ENCODE peak calls at places on chromosomes 5 and 9, in four cellular contexts. G is heart right ventricle, O is fibroblast of lung, R is bronchial epithelial cell. M is an unnamed sample.

GRCh38 chr9:87515588-87516221 is 18.0 kb downstream of the DAPK1 start:
- DNase-seq in G (no peak), O (no peak), R (no peak), M (no peak)

GRCh38 chr5:66814146-66814991 is 218.2 kb downstream of the MAST4 start:
- DNase-seq in G (peak; percentile 51), O (peak; percentile 34), R (peak; percentile 67), M (peak; percentile 59)

GRCh38 chr9:134772331-134772730 is 108.3 kb upstream of the FCN2 start:
- DNase-seq in G (no peak), O (no peak), R (no peak), M (no peak)

GRCh38 chr9:15724006-15724405 is 171.2 kb downstream of the CCDC171 start:
- DNase-seq in G (no peak), O (peak; percentile 79), R (no peak), M (no peak)

GRCh38 chr5:172115541-172115982 is 72.5 kb downstream of the STK10 start:
- DNase-seq in G (no peak), O (no peak), R (no peak), M (no peak)

GRCh38 chr5:16943846-16944675 is 8.0 kb upstream of the MYO10 start:
- DNase-seq in G (no peak), O (no peak), R (no peak), M (no peak)

GRCh38 chr9:87551692-87552303 is 54.1 kb downstream of the DAPK1 start:
- DNase-seq in G (no peak), O (no peak), R (no peak), M (no peak)

GRCh38 chr5:93274291-93274690 is 306.7 kb downstream of the NR2F1-AS1 start:
- DNase-seq in G (no peak), O (peak; percentile 82), R (peak; percentile 66), M (no peak)

GRCh38 chr9:2622361-2623045 is 916 bp downstream of the VLDLR start:
- DNase-seq in G (peak; percentile 18), O (peak; percentile 27), R (peak; percentile 10), M (no peak)

GRCh38 chr9:33446507-33447403 is 638 bp downstream of the AQP3 start:
- DNase-seq in G (peak; percentile 48), O (peak; percentile 58), R (peak; percentile 70), M (no peak)

GRCh38 chr9:80842383-80842782 is 847.0 kb downstream of the TLE1 start:
- DNase-seq in G (no peak), O (no peak), R (peak; percentile 1), M (no peak)

GRCh38 chr9:91949293-91949945 is 609 bp downstream of the ROR2 start:
- DNase-seq in G (no peak), O (no peak), R (no peak), M (no peak)

GRCh38 chr5:55459572-55459971 is 75.2 kb downstream of the PLPP1 start:
- DNase-seq in G (no peak), O (no peak), R (no peak), M (no peak)

GRCh38 chr5:454936-455335 is 12.0 kb downstream of the EXOC3 start:
- DNase-seq in G (no peak), O (no peak), R (no peak), M (no peak)

GRCh38 chr5:78060421-78060820 is 234.1 kb downstream of the AP3B1 start:
- DNase-seq in G (no peak), O (peak; percentile 50), R (peak; percentile 15), M (no peak)

GRCh38 chr9:120348951-120349429 is 231.0 kb downstream of the CDK5RAP2 start:
- DNase-seq in G (peak; percentile 15), O (peak; percentile 52), R (peak; percentile 48), M (no peak)

GRCh38 chr5:135194126-135194488 is 160.1 kb upstream of the PITX1 start:
- DNase-seq in G (no peak), O (no peak), R (no peak), M (no peak)

GRCh38 chr5:125056641-125057345 is 310.4 kb upstream of the ZNF608 start:
- DNase-seq in G (no peak), O (no peak), R (peak; percentile 74), M (no peak)

GRCh38 chr5:62386824-62387223 is 16.9 kb downstream of the DIMT1 start:
- DNase-seq in G (no peak), O (no peak), R (no peak), M (no peak)
- TF ChIP-seq CTCF in G (no peak), O (no peak), R (no peak), M (no peak)

DNA sequence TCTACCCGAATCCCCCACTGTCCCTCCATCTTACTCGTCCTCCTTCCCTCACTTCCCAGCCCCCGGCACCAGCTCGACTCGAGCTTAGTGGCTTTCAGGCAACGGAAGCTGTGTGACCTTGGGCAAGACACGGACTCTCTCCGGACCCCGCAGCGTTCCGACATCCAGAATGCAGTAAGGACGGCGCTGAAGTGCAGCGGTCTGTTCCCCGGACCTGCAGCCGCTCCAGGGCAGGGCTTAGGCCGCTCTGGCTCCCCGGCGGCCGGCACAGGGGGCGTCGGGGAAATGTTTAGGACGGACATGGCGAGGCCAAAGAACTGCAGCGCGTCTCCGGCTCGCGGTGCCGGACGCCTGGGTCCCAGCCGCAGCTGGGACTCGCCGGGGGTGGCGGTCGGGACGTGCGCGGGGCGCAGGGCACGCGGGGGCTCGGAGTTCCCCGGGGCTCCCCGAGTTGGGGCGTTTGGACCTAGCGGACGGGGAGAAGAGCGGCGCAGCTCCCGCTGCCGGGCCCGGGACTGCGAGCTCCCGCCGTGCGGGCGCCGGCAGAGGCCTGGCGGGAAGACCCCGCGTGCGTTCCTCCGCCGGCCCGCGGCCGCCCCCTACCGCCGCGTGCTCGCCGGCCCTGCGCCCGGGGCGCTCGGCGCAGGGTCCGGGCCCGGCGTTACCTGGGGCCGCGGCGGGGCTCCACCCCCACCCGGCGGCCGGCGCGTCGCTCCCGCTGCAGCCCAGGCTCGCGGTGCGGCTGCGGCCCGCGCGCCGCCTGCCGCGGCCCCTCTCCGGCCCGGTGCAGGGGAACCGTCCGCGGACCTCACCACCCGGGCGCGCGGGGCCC is 5.6 kb upstream of the RNF44 start:
- DNase-seq in G (no peak), O (peak; percentile 19), R (no peak), M (no peak)
- TF ChIP-seq CTCF in G (peak; percentile 31), O (no peak), R (peak; percentile 5), M (peak; percentile 35)

GRCh38 chr5:4230531-4230904 is 634.9 kb downstream of the IRX1 start:
- DNase-seq in G (no peak), O (no peak), R (no peak), M (no peak)

GRCh38 chr5:4232084-4232483 is 636.5 kb downstream of the IRX1 start:
- DNase-seq in G (no peak), O (no peak), R (no peak), M (no peak)

GRCh38 chr5:4229866-4230265 is 634.2 kb downstream of the IRX1 start:
- DNase-seq in G (no peak), O (no peak), R (no peak), M (no peak)

GRCh38 chr5:4229414-4229813 is 633.8 kb downstream of the IRX1 start:
- DNase-seq in G (no peak), O (no peak), R (no peak), M (no peak)

DNA sequence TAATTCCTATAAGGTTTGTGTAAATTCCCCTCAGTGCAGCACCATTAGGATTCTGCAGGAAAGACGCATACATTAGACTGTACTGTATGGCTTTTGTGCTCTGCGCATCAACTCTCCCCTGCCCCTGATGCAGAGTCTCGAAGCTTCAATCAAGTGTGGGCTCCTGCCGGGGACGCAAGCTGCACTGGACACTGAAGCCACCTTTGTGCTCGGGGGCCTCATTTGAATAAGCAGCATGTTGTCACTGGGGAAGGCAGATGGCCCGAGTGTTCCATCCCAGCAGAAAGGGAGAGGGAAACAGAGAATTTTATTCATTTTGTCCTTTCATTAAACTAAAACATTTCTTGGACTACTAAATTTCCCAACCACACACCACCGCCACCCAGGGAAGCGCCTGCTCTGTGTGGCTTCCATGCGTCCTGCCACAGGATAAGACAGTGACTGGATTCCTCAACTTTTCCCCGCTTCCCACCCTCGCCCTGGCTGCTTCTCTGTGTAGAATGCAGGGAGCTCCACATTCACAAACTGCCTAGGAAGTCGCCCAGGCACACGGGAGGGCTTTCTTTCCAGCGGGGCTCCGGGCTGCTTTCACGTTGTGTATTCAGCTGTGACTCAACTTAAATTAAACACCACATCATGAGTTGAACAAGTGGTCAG is 635.4 kb downstream of the IRX1 start:
- DNase-seq in G (no peak), O (no peak), R (no peak), M (no peak)
- TF ChIP-seq CTCF in G (no peak), O (no peak), R (no peak), M (no peak)

GRCh38 chr5:34905564-34905963 is 9.7 kb downstream of the RAD1 start:
- DNase-seq in G (no peak), O (peak; percentile 8), R (no peak), M (no peak)
- TF ChIP-seq CTCF in G (peak; percentile 9), O (peak; percentile 50), R (no peak), M (no peak)

GRCh38 chr9:136120119-136120393 is 1.4 kb upstream of the TMEM250 start:
- DNase-seq in G (no peak), O (no peak), R (no peak), M (no peak)

GRCh38 chr9:136119259-136120118 is 814 bp upstream of the TMEM250 start:
- DNase-seq in G (no peak), O (peak; percentile 47), R (no peak), M (no peak)

GRCh38 chr9:136117291-136118060 is 1.2 kb downstream of the TMEM250 start:
- DNase-seq in G (peak; percentile 74), O (peak; percentile 7), R (no peak), M (no peak)

GRCh38 chr9:136118061-136118366 is 661 bp downstream of the TMEM250 start:
- DNase-seq in G (no peak), O (no peak), R (no peak), M (no peak)

GRCh38 chr9:136118367-136119258 is at the start of gene TMEM250:
- DNase-seq in G (peak; percentile 95), O (peak; percentile 93), R (peak; percentile 85), M (peak; percentile 86)
- TF ChIP-seq CTCF in G (peak; percentile 20), O (peak; percentile 4), R (peak; percentile 8), M (peak; percentile 1)

GRCh38 chr5:147690595-147690994 is 91.9 kb downstream of the JAKMIP2 start:
- DNase-seq in G (no peak), O (peak; percentile 10), R (peak; percentile 62), M (no peak)
- TF ChIP-seq CTCF in G (peak; percentile 8), O (no peak), R (peak; percentile 39), M (no peak)